ENCODE peak calls at places on chromosomes 12 and 14, in ten cellular contexts. D is posterior vena cava; S is ELR; I is CD8-positive, alpha-beta memory T cell; J is pulmonary artery endothelial cell; A is omental fat pad; V is choroid plexus epithelial cell; W is brain pericyte; Z is A549; E is GDM1. Q is an unnamed sample.

GRCh38 chr14:105097797-105098127 is 32.5 kb upstream of the GPR132 start:
- DNase-seq in W (no peak), J (no peak), I (no peak), S (no peak), D (peak; percentile 67), E (no peak), Z (no peak), V (no peak), A (no peak), Q (no peak)

GRCh38 chr12:57899010-57899662 is 42.2 kb upstream of the ATP23 start:
- DNase-seq in S (peak; percentile 73), I (peak; percentile 72), D (no peak), E (no peak), A (no peak), Z (no peak), J (no peak), V (peak; percentile 75), W (no peak), Q (no peak)

GRCh38 chr12:3325736-3326135 is 165.3 kb upstream of the PRMT8 start:
- DNase-seq in V (no peak), I (no peak), Z (no peak), D (no peak), E (no peak), W (no peak), A (no peak), J (no peak), S (no peak), Q (no peak)

GRCh38 chr14:103700753-103701490 is 14.3 kb downstream of the XRCC3 start:
- DNase-seq in I (no peak), E (no peak), A (no peak), V (no peak), W (no peak), S (no peak), J (no peak), Z (no peak), D (no peak), Q (no peak)

GRCh38 chr12:65853489-65854157 is 29.3 kb downstream of the HMGA2 start:
- DNase-seq in V (peak; percentile 49), Z (no peak), S (peak; percentile 88), D (peak; percentile 67), J (no peak), A (no peak), I (no peak), E (no peak), W (no peak), Q (no peak)

GRCh38 chr12:105220150-105220928 is 15.6 kb downstream of the APPL2 start:
- DNase-seq in E (no peak), S (no peak), V (no peak), A (no peak), J (no peak), W (no peak), I (no peak), D (no peak), Z (no peak), Q (no peak)

GRCh38 chr12:54984602-54985376 is at the start of gene TESPA1:
- DNase-seq in I (peak; percentile 72), E (peak; percentile 90), V (no peak), A (no peak), J (no peak), Z (no peak), W (no peak), D (no peak), S (no peak), Q (peak; percentile 3)

GRCh38 chr12:102675672-102676071 is 195.3 kb upstream of the IGF1 start:
- DNase-seq in W (no peak), E (no peak), S (peak; percentile 65), D (no peak), J (no peak), I (no peak), V (peak; percentile 3), Z (no peak), A (no peak), Q (no peak)

GRCh38 chr14:23638414-23639047 is 2.4 kb downstream of the DHRS2 start:
- DNase-seq in J (no peak), W (no peak), Z (no peak), A (no peak), D (no peak), V (no peak), E (no peak), I (no peak), S (peak; percentile 22), Q (no peak)

GRCh38 chr12:104718581-104718980 is 239.5 kb downstream of the SLC41A2 start:
- DNase-seq in A (no peak), I (no peak), J (no peak), W (no peak), Z (no peak), E (no peak), V (peak; percentile 62), D (no peak), S (no peak), Q (no peak)

GRCh38 chr14:68104518-68104917 is 284.9 kb downstream of the RAD51B start:
- DNase-seq in D (no peak), S (peak; percentile 81), A (no peak), J (no peak), W (no peak), E (no peak), V (peak; percentile 96), Z (no peak), I (no peak), Q (no peak)